ENCODE peak calls at places on chromosomes 7 and 10, in four cellular contexts. T is K562, S is GM12878, H is HepG2. J is an unnamed sample.

GRCh38 chr7:11153694-11154093 is 180.0 kb downstream of the PHF14 start:
- DNase-seq in T (no peak), S (no peak), H (no peak), J (no peak)

GRCh38 chr10:34163075-34163905 is 651.8 kb downstream of the PARD3 start:
- DNase-seq in T (peak), S (no peak), H (no peak), J (no peak)

GRCh38 chr7:41931263-41931646 is 228.4 kb upstream of the INHBA start:
- DNase-seq in T (no peak), S (no peak), H (no peak), J (no peak)

GRCh38 chr10:119301397-119301796 is 94.0 kb downstream of the GRK5 start:
- DNase-seq in T (no peak), S (no peak), H (no peak), J (no peak)

GRCh38 chr10:49347342-49347741 is 48.4 kb downstream of the C10orf71 start:
- DNase-seq in T (no peak), S (no peak), H (no peak), J (no peak)

GRCh38 chr10:68954904-68955303 is 1.1 kb upstream of the DDX21 start:
- DNase-seq in T (no peak), S (no peak), H (no peak), J (no peak)

GRCh38 chr10:119595715-119596515 is 849 bp downstream of the TIAL1 start:
- DNase-seq in T (peak), S (no peak), H (no peak), J (peak)

GRCh38 chr7:28245108-28245868 is 64.7 kb upstream of the JAZF1 start:
- DNase-seq in T (no peak), S (no peak), H (no peak), J (no peak)

GRCh38 chr10:976316-976715 is 11.9 kb upstream of the GTPBP4 start:
- DNase-seq in T (no peak), S (no peak), H (no peak), J (no peak)

GRCh38 chr10:77455538-77455937 is 182.1 kb downstream of the KCNMA1 start:
- DNase-seq in T (no peak), S (no peak), H (no peak), J (peak)

GRCh38 chr10:117399341-117400196 is 24.3 kb upstream of the PDZD8 start:
- DNase-seq in T (no peak), S (no peak), H (peak), J (no peak)

GRCh38 chr10:11949152-11949551 is 93.5 kb downstream of the UPF2 start:
- DNase-seq in T (no peak), S (no peak), H (no peak), J (no peak)

DNA sequence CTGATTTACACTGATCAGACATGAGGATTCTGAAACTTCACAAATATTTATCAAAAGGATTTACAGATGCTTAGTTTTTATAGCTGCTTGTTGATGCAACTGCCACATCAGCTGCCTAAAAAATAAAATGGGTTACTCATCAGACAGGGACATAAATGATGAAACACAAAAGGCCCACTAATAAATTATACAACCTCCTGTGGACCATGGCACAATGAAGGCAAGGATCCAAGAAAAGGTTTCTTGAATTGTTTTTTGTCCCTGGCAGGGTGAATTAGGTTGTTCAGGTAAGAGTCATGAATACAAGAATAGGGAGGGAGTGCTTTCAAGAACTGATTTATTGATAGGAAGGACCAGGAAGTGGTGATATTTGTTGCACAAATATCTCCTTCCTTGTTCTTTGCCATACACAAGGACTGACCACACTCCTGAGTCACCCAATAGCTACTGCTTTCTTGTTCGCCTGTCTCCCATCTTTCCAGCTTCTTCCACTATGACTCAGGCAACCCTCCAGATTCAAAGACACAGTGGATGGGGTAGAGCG is 234.5 kb downstream of the AHR start:
- DNase-seq in T (no peak), S (no peak), H (no peak), J (peak)
- TF ChIP-seq JUNB in T (no peak), S (no peak), H (no peak), J (peak)

DNA sequence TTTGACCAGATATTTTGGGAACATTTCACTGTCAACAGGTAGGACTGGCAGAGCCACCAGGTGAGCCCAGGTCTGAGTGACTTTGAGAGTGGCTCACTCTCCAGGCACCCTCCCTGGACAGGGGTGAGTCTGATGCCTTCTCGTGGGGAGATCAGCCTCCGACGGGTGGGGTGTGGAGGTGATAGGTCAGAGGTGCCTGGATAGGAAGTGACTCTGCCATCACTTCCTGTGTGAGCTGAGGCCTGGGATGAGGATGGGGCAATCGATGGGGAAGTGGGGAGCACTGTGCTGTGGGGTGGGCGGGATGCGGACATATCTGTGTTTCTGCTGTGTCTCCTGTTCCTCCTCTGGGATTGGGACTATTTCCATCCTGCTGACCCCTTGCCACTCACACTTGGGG is 34.6 kb downstream of the IFT22 start:
- DNase-seq in T (no peak), S (no peak), H (no peak), J (no peak)
- TF ChIP-seq BHLHE40 in T (no peak), S (no peak), H (no peak), J (no peak)

DNA sequence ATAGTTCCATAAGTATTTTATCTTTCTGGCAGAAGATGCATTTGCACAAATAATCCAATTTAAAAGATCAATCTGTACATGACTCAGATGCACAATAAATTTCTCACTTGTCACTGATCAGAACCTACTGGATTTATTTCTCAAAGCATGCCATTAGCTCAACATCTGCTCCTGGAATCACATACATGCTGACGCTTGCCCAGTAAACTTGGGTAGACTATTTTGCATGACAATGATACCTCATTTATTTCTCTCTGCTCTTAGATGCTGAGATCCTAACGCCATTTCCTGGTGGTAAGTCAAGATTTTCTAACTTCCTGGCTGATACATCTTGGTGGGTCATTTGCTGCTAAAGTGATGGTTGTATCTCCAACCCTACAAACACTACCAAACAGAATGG is 33.8 kb upstream of the C10orf120 start:
- DNase-seq in T (no peak), S (no peak), H (no peak), J (no peak)
- TF ChIP-seq JUNB in T (no peak), S (no peak), H (no peak), J (no peak)

DNA sequence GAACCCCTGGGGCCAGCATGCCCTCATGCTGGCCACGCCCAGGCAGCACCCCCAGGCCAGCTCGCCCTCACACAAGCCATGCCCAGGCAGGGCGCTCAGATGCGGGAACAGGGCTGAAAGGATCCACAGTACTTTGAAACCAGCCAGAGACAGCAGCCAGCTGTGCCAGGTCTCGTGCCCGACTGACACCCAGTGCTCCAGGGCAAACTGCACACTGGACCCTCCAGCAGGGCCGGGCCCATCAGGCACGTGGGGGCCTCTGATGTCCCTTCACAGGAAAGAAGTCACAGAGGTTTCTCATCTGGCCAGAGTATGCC is 21.5 kb downstream of the MAD1L1 start:
- DNase-seq in T (no peak), S (no peak), H (no peak), J (no peak)
- TF ChIP-seq BHLHE40 in T (no peak), S (no peak), H (no peak), J (no peak)

GRCh38 chr7:151631149-151631967 is 111.7 kb upstream of the RHEB start:
- DNase-seq in T (no peak), S (peak), H (no peak), J (peak)
- TF ChIP-seq JUNB in T (no peak), S (no peak), H (no peak), J (no peak)